ENCODE peak calls at places on chromosome 15, in five cellular contexts. Y is WTC11; U is heart left ventricle; H is astrocyte of the spinal cord; C is CD8-positive, alpha-beta T cell. E is an unnamed sample.

GRCh38 chr15:29612096-29612495 is 210.2 kb downstream of the TJP1 start:
- DNase-seq in Y (no peak), U (no peak), H (peak), C (no peak), E (no peak)

GRCh38 chr15:71691322-71691699 is 119.0 kb upstream of the NR2E3 start:
- DNase-seq in C (no peak), H (no peak), Y (no peak), U (no peak), E (no peak)

GRCh38 chr15:75669191-75669878 is 21.6 kb downstream of the SNX33 start:
- DNase-seq in H (no peak), Y (no peak), U (no peak), C (no peak), E (no peak)

GRCh38 chr15:89117790-89118189 is 29.5 kb downstream of the ABHD2 start:
- DNase-seq in H (no peak), U (no peak), C (no peak), Y (no peak), E (no peak)

GRCh38 chr15:59917504-59918157 is 86.5 kb upstream of the FOXB1 start:
- DNase-seq in C (peak), H (peak), U (peak), Y (peak), E (peak)

GRCh38 chr15:72182673-72183072 is 14.9 kb downstream of the GRAMD2A start:
- DNase-seq in Y (no peak), C (no peak), U (no peak), H (no peak), E (no peak)

GRCh38 chr15:57307527-57308193 is 68.6 kb upstream of the CGNL1 start:
- DNase-seq in Y (no peak), U (no peak), H (no peak), C (no peak), E (no peak)

GRCh38 chr15:62647195-62647865 is 395.2 kb upstream of the TPM1 start:
- DNase-seq in U (no peak), Y (no peak), H (peak), C (no peak), E (no peak)

GRCh38 chr15:59327942-59328341 is 44.7 kb downstream of the MYO1E start:
- DNase-seq in Y (no peak), U (no peak), C (no peak), H (no peak), E (no peak)

GRCh38 chr15:23686466-23687142 is 501 bp downstream of the NDN start:
- DNase-seq in H (peak), U (no peak), C (no peak), Y (peak), E (no peak)

GRCh38 chr15:43105778-43106485 is at the start of gene UBR1:
- DNase-seq in C (peak), U (peak), H (peak), Y (peak), E (peak)

GRCh38 chr15:87686308-87686707 is 570.2 kb downstream of the NTRK3 start:
- DNase-seq in U (no peak), H (no peak), C (no peak), Y (no peak), E (no peak)

GRCh38 chr15:45628136-45628535 is 6.7 kb upstream of the SQOR start:
- DNase-seq in Y (no peak), C (no peak), U (no peak), H (no peak), E (no peak)

GRCh38 chr15:36970522-36970921 is 129.8 kb downstream of the MEIS2 start:
- DNase-seq in Y (no peak), U (no peak), H (no peak), C (no peak), E (no peak)

GRCh38 chr15:51731549-51732267 is 5.7 kb downstream of the LYSMD2 start:
- DNase-seq in U (peak), H (peak), C (peak), Y (no peak), E (peak)

GRCh38 chr15:43134157-43134637 is 811 bp downstream of the TMEM62 start:
- DNase-seq in H (no peak), C (peak), Y (no peak), U (no peak), E (peak)

GRCh38 chr15:42273900-42274692 is 863 bp upstream of the TMEM87A start:
- DNase-seq in C (peak), H (peak), U (peak), Y (peak), E (peak)

GRCh38 chr15:61018083-61018482 is 211.0 kb downstream of the RORA start:
- DNase-seq in H (no peak), U (no peak), Y (no peak), C (no peak), E (no peak)

GRCh38 chr15:91593653-91594052 is 259.9 kb upstream of the SLCO3A1 start:
- DNase-seq in U (no peak), Y (no peak), C (no peak), H (peak), E (no peak)

GRCh38 chr15:72785452-72786243 is 2.1 kb upstream of the ADPGK start:
- DNase-seq in C (peak), U (no peak), H (peak), Y (no peak), E (no peak)

GRCh38 chr15:40282870-40283614 is at the start of gene ANKRD63:
- DNase-seq in H (no peak), Y (no peak), U (no peak), C (peak), E (peak)

GRCh38 chr15:75123395-75123794 is 78.3 kb upstream of the C15orf39 start:
- DNase-seq in Y (no peak), U (no peak), H (peak), C (no peak), E (no peak)

GRCh38 chr15:90932660-90932991 is 277 bp upstream of the HDDC3 start:
- DNase-seq in C (no peak), Y (no peak), H (no peak), U (no peak), E (no peak)

GRCh38 chr15:63436872-63437375 is 55.3 kb upstream of the CA12 start:
- DNase-seq in Y (no peak), C (peak), H (peak), U (peak), E (peak)

GRCh38 chr15:55618396-55618795 is 30.3 kb upstream of the PYGO1 start:
- DNase-seq in U (no peak), C (no peak), H (no peak), Y (no peak), E (no peak)

GRCh38 chr15:90191795-90192494 is 9.2 kb upstream of the SEMA4B start:
- DNase-seq in H (peak), C (peak), U (peak), Y (no peak), E (peak)

GRCh38 chr15:56744701-56745683 is 11.7 kb upstream of the ZNF280D start:
- DNase-seq in Y (no peak), H (no peak), U (no peak), C (no peak), E (no peak)

GRCh38 chr15:25241241-25241801 is 197.5 kb downstream of the UBE3A start:
- DNase-seq in Y (peak), U (no peak), H (no peak), C (no peak), E (no peak)

GRCh38 chr15:88127477-88127799 is 129.1 kb downstream of the NTRK3 start:
- DNase-seq in U (no peak), Y (no peak), C (no peak), H (no peak), E (no peak)

GRCh38 chr15:60421544-60421943 is 23.8 kb upstream of the ANXA2 start:
- DNase-seq in C (no peak), H (peak), Y (no peak), U (no peak), E (no peak)

GRCh38 chr15:64851503-64851840 is 9.8 kb downstream of the PLEKHO2 start:
- DNase-seq in U (no peak), H (peak), C (no peak), Y (no peak), E (no peak)

GRCh38 chr15:60928210-60928609 is 300.9 kb downstream of the RORA start:
- DNase-seq in U (no peak), H (no peak), Y (no peak), C (no peak), E (no peak)

GRCh38 chr15:29788433-29789034 is 33.7 kb downstream of the TJP1 start:
- DNase-seq in C (no peak), Y (no peak), H (no peak), U (no peak), E (no peak)

DNA sequence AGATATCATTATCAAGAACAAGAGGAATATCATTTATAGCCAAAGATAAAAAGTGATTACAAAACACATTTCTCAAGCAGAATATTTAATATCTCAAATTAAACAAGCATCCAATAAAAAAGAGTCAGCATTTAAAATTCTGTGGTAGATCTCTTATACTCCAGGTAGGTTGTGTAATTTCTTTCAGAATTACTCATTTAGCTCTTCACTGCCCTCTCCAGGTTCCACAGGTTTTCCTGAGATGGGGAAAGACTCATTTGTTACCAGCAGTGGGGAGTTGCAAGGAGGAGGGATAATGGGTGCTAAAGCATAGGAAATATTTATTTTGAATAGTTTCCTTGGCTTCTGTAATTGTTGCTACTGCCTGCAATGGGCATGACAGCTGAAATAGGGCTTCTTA is 83.1 kb upstream of the RASGRP1 start:
- DNase-seq in H (peak), Y (no peak), C (no peak), U (no peak), E (no peak)
- TF ChIP-seq CTCF in H (peak), Y (no peak), C (no peak), U (no peak), E (no peak)

GRCh38 chr15:67385971-67386370 is 131.4 kb downstream of the IQCH start:
- DNase-seq in U (no peak), C (no peak), Y (no peak), H (no peak), E (no peak)

GRCh38 chr15:67384761-67385160 is 130.2 kb downstream of the IQCH start:
- DNase-seq in U (no peak), H (no peak), C (no peak), Y (no peak), E (no peak)

GRCh38 chr15:67382723-67383122 is 128.1 kb downstream of the IQCH start:
- DNase-seq in H (no peak), C (no peak), Y (no peak), U (no peak), E (no peak)

GRCh38 chr15:67381416-67382045 is 126.9 kb downstream of the IQCH start:
- DNase-seq in C (no peak), H (no peak), U (no peak), Y (no peak), E (no peak)

DNA sequence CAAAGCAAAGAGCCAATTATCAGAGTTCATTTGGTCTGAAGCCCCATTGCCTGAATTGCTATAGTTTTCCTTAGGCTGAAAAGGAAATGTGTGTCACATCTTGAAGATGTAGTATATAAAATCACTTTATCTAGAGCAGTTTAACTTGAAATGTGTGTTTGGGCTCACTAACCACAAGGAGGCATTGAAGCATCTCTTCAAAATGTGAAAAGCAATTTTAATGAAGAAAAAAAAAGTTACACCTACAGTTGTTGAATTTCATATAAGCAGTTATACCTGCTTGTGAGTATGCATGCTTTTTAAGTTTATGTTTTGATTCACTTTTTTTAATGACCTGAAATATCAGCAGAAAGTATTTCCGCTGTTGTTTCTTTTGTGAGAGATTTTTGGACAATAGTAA is 129.3 kb downstream of the IQCH start:
- DNase-seq in C (no peak), U (no peak), Y (no peak), H (peak), E (no peak)
- TF ChIP-seq CTCF in C (no peak), U (no peak), Y (no peak), H (peak), E (no peak)

DNA sequence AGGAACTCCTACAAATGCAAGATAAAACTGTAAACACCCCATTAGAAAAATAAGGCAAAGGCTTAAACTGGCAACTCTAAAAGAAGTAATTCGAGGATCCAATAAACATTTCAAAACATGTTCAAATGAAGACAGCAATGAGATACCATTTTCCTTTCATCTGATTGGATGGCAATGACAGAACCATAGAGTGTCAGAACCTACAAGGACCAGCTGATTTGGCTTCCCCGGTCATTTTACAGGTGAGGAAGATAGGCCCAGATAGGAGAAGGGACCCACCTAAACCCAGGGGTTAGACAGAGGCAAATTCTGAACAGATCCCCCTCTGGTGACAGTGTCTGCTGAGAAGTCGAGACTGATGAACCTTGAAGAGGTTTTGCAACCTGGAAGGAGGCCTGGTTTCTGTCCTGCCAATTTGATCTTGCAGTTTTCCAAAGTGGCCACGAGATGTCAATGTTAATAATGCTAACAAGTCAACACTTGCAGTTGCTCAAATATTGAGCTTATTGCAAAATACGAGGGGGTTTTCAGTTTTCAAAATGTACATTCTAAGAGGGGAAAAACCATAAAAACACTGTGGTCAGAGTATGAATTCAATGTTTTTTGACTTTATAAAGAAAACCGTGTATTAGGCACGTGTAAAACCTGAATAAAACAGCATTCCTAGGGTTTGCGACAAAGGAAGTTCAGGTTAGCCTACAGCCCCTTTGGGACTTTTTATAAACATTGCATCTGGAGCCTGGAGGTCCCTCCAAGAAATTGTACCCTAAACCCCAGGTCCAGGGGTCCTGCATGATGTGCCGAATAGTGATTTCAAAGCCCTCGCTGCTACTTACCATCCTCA is 21.5 kb downstream of the CFAP161 start:
- DNase-seq in H (peak), C (peak), U (no peak), Y (no peak), E (peak)
- TF ChIP-seq CTCF in H (peak), C (peak), U (peak), Y (no peak), E (no peak)

DNA sequence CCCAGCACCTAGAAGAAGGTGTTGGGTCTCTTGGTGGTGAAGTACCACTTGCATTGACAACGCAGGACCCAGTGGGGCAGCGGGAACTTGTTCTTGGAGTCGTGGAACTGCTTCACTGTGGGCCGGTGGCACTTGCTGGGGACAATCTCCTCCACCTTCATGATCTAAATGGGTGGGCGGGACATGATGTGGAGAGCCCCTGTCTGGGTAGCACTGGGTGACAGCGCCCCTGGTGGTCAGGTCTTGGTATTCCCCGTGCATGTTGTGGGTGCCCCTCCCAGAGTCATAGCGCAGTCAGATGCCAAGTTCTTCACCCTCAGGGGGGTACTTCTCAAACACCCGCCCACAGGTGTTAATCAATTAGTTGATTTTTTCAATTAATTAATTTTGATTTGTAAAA is 60.2 kb downstream of the AGBL1 start:
- DNase-seq in C (no peak), Y (peak), U (no peak), H (no peak), E (peak)
- TF ChIP-seq CTCF in C (no peak), Y (peak), U (no peak), H (peak), E (peak)

DNA sequence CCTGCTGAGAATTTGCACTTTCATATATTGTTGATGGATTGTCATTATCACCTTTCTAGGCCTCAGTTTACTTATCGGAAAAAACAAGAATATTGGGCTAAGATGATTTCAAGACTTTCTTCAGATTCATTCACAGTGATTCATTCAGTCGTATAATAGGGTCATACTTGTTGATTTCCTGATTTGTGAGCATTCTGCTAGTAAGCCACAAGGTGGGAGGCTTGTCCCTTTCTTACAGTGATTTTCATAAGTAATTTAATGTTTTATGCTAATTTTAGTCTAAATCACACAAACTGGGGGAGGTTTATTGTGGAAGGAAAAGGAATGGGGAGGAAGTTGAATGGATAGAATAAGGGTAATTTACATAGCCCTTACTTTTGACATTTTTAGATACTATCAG is 126.8 kb upstream of the GOLGA6L4 start:
- DNase-seq in H (no peak), C (no peak), U (no peak), Y (no peak), E (no peak)
- TF ChIP-seq CTCF in H (peak), C (no peak), U (no peak), Y (no peak), E (no peak)

DNA sequence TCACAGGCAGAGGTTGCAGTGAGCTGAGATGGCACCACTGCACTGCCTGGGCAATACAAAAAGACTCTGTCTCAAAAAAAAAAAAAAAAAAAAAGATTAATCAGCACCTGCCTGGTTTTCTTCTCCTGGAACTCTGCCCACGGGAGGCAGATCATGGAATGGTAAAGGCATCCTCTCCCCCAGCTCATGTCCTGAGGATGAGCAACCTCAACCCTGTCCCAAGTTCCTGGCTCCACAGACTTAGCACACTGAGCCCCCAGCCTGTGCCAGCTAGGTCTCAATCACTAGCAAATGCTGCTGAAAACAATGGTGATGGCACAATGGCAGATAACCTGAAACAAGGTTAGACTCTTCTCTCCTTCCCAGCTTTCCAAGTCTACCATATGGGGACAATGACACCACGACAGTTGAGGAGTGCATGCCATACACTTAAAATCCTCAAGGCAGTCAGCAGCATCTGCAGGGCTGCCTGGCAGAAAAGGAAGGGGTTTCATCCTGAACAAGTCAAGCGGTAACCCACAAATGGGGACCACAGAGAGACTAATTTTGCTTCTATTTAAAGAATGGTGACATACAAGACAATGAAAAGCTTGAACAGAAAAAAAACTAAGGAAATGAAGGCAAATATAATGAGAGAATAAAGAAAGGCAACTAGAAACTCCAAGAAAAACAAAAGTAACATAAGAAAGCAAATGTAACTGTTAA is 4.8 kb downstream of the CLN6 start:
- DNase-seq in C (no peak), U (no peak), H (no peak), Y (no peak), E (peak)
- TF ChIP-seq CTCF in C (no peak), U (no peak), H (no peak), Y (no peak), E (no peak)

GRCh38 chr15:96353931-96354730 is 23.6 kb downstream of the NR2F2 start:
- DNase-seq in Y (peak), C (no peak), H (peak), U (peak), E (no peak)
- TF ChIP-seq CTCF in Y (peak), C (no peak), H (peak), U (peak), E (no peak)

GRCh38 chr15:98800437-98801233 is 152.3 kb downstream of the IGF1R start:
- DNase-seq in H (peak), C (no peak), U (no peak), Y (peak), E (no peak)
- TF ChIP-seq CTCF in H (no peak), C (no peak), U (no peak), Y (no peak), E (no peak)

DNA sequence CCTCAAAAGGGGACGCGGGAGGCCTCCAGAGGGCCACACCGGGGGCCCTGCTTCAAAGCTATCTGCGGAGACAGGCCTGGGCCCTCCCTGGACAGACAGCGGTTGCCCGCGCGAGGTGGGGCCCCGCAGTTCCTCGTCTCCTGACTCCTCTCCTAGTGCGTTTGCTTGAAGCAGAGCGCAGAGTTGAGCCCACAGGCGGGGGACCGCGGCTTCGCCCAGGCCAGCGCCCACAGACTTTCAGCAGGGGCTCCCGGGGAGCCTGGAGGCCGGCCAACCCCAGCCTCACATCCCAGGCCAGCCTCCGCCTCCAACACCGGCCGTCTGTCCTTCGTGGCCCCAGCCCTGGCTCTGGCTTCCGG is 540 bp upstream of the ADAMTS7 start:
- DNase-seq in C (no peak), U (peak), Y (no peak), H (no peak), E (no peak)
- TF ChIP-seq CTCF in C (peak), U (no peak), Y (no peak), H (no peak), E (no peak)

E was measured in GM20000.